ENCODE peak calls at places on chromosomes 3 and 15, in five cellular contexts. I is K562, J is cardiac fibroblast, Z is astrocyte of the spinal cord, Y is astrocyte of the cerebellum. D is an unnamed sample.

GRCh38 chr3:143443851-143444331 is 324.3 kb downstream of the CHST2 start:
- DNase-seq in I (peak; percentile 19), Y (peak; percentile 90), J (peak; percentile 98), Z (peak; percentile 97), D (no peak)

GRCh38 chr3:13262493-13263211 is 157.5 kb downstream of the NUP210 start:
- DNase-seq in Y (no peak), Z (no peak), J (no peak), I (no peak), D (no peak)

GRCh38 chr3:119649764-119650163 is 10.6 kb downstream of the POPDC2 start:
- DNase-seq in Z (no peak), I (no peak), Y (no peak), J (peak; percentile 54), D (no peak)

GRCh38 chr15:92869263-92869940 is 30.7 kb upstream of the CHD2 start:
- DNase-seq in Y (no peak), Z (no peak), J (peak; percentile 66), I (no peak), D (no peak)

GRCh38 chr15:25900901-25901300 is 37.8 kb upstream of the ATP10A start:
- DNase-seq in I (no peak), Z (no peak), Y (no peak), J (peak; percentile 60), D (no peak)

GRCh38 chr3:100499651-100500050 is 7.2 kb downstream of the TMEM45A start:
- DNase-seq in J (no peak), I (no peak), Z (no peak), Y (no peak), D (no peak)

GRCh38 chr15:83685864-83686263 is 31.9 kb downstream of the ADAMTSL3 start:
- DNase-seq in J (no peak), Z (no peak), Y (no peak), I (no peak), D (no peak)

GRCh38 chr3:46668116-46668515 is 25.4 kb downstream of the ALS2CL start:
- DNase-seq in Z (no peak), I (no peak), Y (no peak), J (no peak), D (no peak)

GRCh38 chr15:29682361-29682760 is 139.9 kb downstream of the TJP1 start:
- DNase-seq in Y (no peak), J (no peak), Z (no peak), I (no peak), D (no peak)

GRCh38 chr3:14605070-14605469 is 46.5 kb upstream of the CCDC174 start:
- DNase-seq in Y (no peak), J (no peak), I (no peak), Z (no peak), D (no peak)

GRCh38 chr15:96037584-96037983 is 292.9 kb upstream of the NR2F2 start:
- DNase-seq in I (no peak), Z (peak; percentile 37), J (peak; percentile 19), Y (peak; percentile 56), D (peak; percentile 3)

GRCh38 chr3:72099331-72100061 is 314.5 kb upstream of the PROK2 start:
- DNase-seq in I (no peak), Y (no peak), J (no peak), Z (no peak), D (no peak)

DNA sequence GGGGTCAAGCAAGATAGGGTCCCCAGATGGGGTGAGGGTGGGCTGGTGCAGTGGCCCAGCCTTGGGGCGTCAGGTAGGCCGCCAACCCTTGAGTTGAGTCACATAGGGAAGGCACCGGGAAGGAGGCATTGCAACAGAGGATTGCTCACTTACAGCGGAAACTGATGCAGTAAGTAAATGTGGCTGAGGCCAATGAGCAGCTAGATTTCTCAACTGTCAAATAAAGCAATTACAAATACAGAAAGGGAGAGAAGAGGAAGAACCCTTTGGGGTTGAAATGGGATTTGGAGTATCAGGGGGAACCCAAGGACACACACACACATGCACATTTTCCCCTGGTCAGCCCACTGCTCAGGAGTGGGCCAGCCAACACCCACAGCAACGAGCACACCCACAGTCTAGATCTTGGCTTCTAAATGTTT is 44.0 kb downstream of the CHSY1 start:
- DNase-seq in J (peak; percentile 85), Y (no peak), I (no peak), Z (peak; percentile 53), D (no peak)
- H3K4me3 ChIP-seq in J (no peak overlapping the region), Y (no peak overlapping the region), I (no peak overlapping the region), Z (no peak overlapping the region), D (no peak overlapping the region)

GRCh38 chr3:65483475-65483874 is 555.2 kb downstream of the MAGI1 start:
- DNase-seq in Y (no peak), J (peak; percentile 67), I (no peak), Z (peak; percentile 30), D (no peak)
- TF ChIP-seq CTCF in Y (no peak), J (no peak), I (no peak), Z (no peak), D (no peak)

GRCh38 chr3:52238761-52239701 is at the start of gene TWF2:
- DNase-seq in Y (peak; percentile 31), Z (peak; percentile 76), I (peak; percentile 95), J (peak; percentile 82), D (no peak)

GRCh38 chr3:52240886-52241244 is 1.9 kb upstream of the TWF2 start:
- DNase-seq in Y (no peak), J (no peak), Z (no peak), I (no peak), D (no peak)

GRCh38 chr3:52238193-52238760 is 681 bp downstream of the TWF2 start:
- DNase-seq in I (no peak), Y (no peak), Z (no peak), J (no peak), D (no peak)

GRCh38 chr3:52242039-52242438 is 3.1 kb upstream of the TWF2 start:
- DNase-seq in J (no peak), Z (no peak), I (no peak), Y (no peak), D (no peak)

DNA sequence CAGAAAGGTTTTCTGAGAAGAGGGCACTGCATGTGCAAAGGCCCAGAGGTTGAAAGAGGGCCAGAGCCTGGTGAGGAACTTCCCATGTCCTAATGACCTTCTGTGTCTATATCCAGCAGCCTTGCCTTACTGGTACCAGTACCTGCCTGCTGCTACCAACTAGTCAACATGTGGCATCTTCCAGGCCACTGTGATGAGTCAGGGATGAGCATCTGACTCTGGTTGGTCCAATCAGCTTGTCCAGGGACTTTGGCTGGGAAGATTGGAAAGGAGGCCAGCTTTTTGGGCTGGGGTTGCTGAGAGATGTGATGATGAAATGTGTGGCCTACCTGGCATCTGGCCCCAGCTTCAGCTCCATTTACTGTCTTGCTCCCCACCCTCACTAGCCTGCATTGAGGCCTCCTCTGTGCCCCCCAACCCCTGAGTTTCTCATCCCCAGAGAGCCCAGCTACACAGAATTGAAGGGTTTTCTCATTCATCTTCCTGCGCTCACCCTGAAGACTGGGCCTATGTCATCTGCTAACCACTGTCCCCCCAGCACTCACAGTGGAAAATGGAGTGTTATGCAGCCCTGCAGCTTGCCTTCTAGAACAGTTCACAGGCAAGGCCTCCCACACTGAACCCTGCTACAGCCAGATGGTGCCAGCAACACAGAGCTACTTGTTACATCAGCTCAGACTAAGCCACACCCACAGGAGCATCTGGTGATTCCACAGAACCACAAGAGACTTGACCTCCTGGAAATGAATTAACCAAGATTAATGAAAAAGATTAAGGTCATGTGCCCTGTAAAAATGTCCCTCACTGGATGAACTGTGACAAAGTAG is 1.3 kb upstream of the TWF2 start:
- DNase-seq in Z (peak; percentile 85), J (peak; percentile 93), Y (peak; percentile 76), I (peak; percentile 34), D (peak; percentile 87)
- H3K4me3 ChIP-seq in Z (peak overlapping the region; percentile 90), J (peak overlapping the region; percentile 90), Y (peak overlapping the region; percentile 78), I (peak overlapping the region; percentile 67), D (peak overlapping the region; percentile 70)

DNA sequence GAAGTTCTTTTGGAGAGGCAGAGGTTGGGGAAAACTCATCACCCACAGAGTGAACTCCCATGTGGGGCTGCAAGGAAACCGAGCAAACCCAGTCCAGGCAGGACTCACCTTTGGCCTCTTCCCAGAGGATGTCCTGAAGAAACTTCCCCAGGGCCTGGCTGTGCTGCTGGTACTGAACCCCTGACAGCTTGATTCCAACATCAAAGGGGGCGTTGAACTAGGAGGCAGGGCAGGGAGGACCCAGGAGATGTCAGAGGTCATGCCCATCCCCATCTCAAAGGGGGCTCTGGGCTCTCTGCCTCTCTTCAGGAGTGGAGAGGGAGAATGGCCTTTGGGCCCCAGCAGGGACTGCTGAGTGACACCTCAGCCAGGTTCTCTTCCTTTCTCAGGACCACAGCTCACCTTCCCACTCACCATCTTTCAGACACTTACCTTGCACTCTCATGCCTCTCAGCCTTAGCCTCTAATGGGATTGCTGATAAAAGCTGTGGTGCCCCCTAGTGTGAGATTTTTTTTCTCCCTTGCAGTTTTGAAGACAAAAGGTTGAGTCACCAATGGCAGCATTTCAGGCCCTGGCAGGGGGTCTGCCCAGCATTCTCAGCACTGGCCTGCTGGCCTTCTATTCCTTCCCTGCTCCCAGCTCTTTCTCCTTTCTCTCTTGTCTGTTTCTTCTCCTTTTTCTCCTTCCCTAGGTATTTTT is 6.0 kb downstream of the GHRL start:
- DNase-seq in Y (peak; percentile 90), J (peak; percentile 54), I (no peak), Z (peak; percentile 83), D (no peak)
- TF ChIP-seq CTCF in Y (peak; percentile 60), J (peak; percentile 47), I (no peak), Z (no peak), D (no peak)

DNA sequence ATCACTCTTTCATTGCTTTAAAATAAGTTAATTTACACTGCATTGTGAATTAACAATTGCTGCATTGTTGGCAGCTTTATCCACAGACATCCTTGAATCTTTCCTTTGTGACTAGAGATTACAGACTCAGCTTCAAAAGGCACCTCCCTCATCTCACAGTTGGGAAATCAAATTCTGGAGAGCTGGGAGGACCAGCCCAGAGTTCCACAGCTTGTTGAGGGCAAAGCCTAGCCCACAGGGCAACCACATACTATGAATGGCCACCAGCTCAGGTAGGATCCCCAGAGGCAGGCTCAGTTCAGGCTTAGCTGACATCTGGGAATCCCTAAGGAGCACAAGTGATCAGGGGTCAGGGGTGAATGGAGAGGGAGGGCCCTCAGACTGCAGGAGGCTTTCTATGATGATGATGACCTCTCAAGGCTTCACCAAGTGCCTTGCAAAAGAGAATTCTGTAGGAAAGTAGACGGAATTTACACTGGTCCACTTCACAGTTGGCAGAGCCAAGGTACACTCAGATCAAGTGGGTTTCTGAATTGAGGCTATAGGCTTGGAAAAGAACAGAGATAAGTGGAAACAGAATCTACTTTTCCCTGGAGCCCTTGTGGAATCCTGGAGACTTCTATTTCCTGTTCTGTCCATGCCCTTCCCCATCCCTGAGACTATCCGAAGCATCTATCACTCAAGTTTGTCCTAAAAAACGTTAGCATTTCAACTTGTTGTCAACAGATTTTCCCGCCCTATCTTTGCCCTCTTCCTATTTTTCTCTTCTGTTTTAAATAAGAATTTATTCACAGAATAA is 13.2 kb downstream of the GCSAM start:
- DNase-seq in Z (no peak), J (no peak), Y (no peak), I (no peak), D (no peak)
- H3K4me3 ChIP-seq in Z (no peak overlapping the region), J (no peak overlapping the region), Y (no peak overlapping the region), I (no peak overlapping the region), D (no peak overlapping the region)

GRCh38 chr3:59784164-59784563 is 734.3 kb upstream of the CFAP20DC start:
- DNase-seq in I (no peak), Z (no peak), Y (no peak), J (no peak), D (no peak)
- TF ChIP-seq CTCF in I (no peak), Z (no peak), Y (no peak), J (no peak), D (no peak)

DNA sequence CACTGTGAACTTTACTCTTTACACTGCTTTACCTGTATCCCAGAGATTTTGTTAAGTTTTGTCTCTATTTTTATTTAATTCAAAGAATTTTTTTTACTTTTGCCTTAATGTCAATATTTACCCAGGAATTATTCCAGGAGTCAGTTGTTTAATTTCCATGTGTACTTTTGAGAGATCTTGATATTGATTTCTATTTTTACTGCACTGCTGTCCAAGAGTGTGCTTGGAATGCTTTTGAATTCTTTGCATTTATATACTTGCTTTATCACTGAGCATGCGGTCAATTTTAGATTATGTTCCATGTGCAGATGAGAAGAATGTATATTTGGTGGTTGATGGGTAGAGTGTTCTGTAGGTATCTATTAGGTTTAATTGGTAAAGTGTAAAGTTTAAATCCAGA is 461.0 kb upstream of the GBE1 start:
- DNase-seq in Z (no peak), I (no peak), Y (no peak), J (no peak), D (no peak)
- H3K4me3 ChIP-seq in Z (no peak overlapping the region), I (no peak overlapping the region), Y (no peak overlapping the region), J (no peak overlapping the region), D (no peak overlapping the region)